ENCODE peak calls at places on chromosomes 1 and 21, in five cellular contexts. J, R, C, X and Y are unnamed samples.

GRCh38 chr1:245177071-245177900 is 22.5 kb downstream of the KIF26B start:
- DNase-seq in J (no peak), R (no peak), C (no peak), X (no peak), Y (no peak)

GRCh38 chr1:236916131-236916800 is 88.0 kb downstream of the MT1HL1 start:
- DNase-seq in J (no peak), R (no peak), C (no peak), X (no peak), Y (no peak)

GRCh38 chr21:42534361-42534900 is 20.8 kb downstream of the SLC37A1 start:
- DNase-seq in J (no peak), R (no peak), C (no peak), X (peak; percentile 31), Y (no peak)

GRCh38 chr1:1616838-1617237 is 1.5 kb downstream of the MIB2 start:
- DNase-seq in J (no peak), R (no peak), C (no peak), X (peak; percentile 7), Y (no peak)

GRCh38 chr1:3799976-3800685 is 3.8 kb upstream of the LRRC47 start:
- DNase-seq in J (no peak), R (no peak), C (no peak), X (no peak), Y (no peak)

GRCh38 chr1:44531785-44532566 is 126.9 kb downstream of the RNF220 start:
- DNase-seq in J (no peak), R (no peak), C (peak; percentile 35), X (no peak), Y (peak; percentile 41)

GRCh38 chr1:17574502-17574901 is 35.0 kb downstream of the ARHGEF10L start:
- DNase-seq in J (no peak), R (no peak), C (no peak), X (no peak), Y (no peak)

GRCh38 chr1:177255411-177255810 is 84.7 kb downstream of the BRINP2 start:
- DNase-seq in J (no peak), R (no peak), C (no peak), X (no peak), Y (no peak)

GRCh38 chr1:228460830-228461229 is 26.4 kb upstream of the RNF187 start:
- DNase-seq in J (no peak), R (no peak), C (no peak), X (no peak), Y (no peak)